ENCODE peak calls at places on chromosomes 13 and 19, in seven cellular contexts. B, Y, A, G, M, Q and D are unnamed samples.
A peak's percentile ranks its signal among the peaks of the same experiment; 100 is the strongest.

GRCh38 chr19:19461671-19462622 is 53.4 kb downstream of the TSSK6 start:
- DNase-seq in B (peak; percentile 96), Y (peak; percentile 91), A (peak; percentile 36), G (peak; percentile 72), M (peak; percentile 93), Q (no peak), D (peak; percentile 81)

GRCh38 chr19:50750010-50750409 is 20.3 kb upstream of the GPR32 start:
- DNase-seq in B (no peak), Y (no peak), A (no peak), G (no peak), M (no peak), Q (no peak), D (no peak)

GRCh38 chr13:94198666-94199065 is 280.8 kb downstream of the DCT start:
- DNase-seq in B (peak; percentile 30), Y (no peak), A (no peak), G (no peak), M (no peak), Q (no peak), D (no peak)

GRCh38 chr13:34571716-34572115 is 370.4 kb upstream of the NBEA start:
- DNase-seq in B (no peak), Y (no peak), A (no peak), G (no peak), M (no peak), Q (no peak), D (no peak)

GRCh38 chr13:53201454-53202225 is 173.0 kb downstream of the OLFM4 start:
- DNase-seq in B (peak; percentile 53), Y (peak; percentile 49), A (no peak), G (no peak), M (no peak), Q (no peak), D (no peak)

GRCh38 chr19:14450168-14450874 is 17.2 kb downstream of the PKN1 start:
- DNase-seq in B (peak; percentile 92), Y (peak; percentile 37), A (peak; percentile 80), G (no peak), M (no peak), Q (no peak), D (no peak)

GRCh38 chr19:50489461-50490011 is 12.9 kb upstream of the GARIN5A start:
- DNase-seq in B (peak; percentile 59), Y (no peak), A (peak; percentile 2), G (peak; percentile 48), M (no peak), Q (no peak), D (no peak)

GRCh38 chr13:108947551-108948030 is 318.2 kb downstream of the MYO16 start:
- DNase-seq in B (no peak), Y (no peak), A (no peak), G (peak; percentile 66), M (no peak), Q (no peak), D (no peak)

GRCh38 chr13:38002596-38002995 is 133.0 kb upstream of the TRPC4 start:
- DNase-seq in B (no peak), Y (no peak), A (no peak), G (no peak), M (no peak), Q (no peak), D (no peak)

GRCh38 chr13:113448545-113448884 is 4.8 kb downstream of the ADPRHL1 start:
- DNase-seq in B (peak; percentile 40), Y (no peak), A (no peak), G (peak; percentile 29), M (peak; percentile 63), Q (no peak), D (no peak)

GRCh38 chr19:10104665-10105221 is 1.4 kb upstream of the PPAN start:
- DNase-seq in B (no peak), Y (no peak), A (peak; percentile 89), G (no peak), M (no peak), Q (no peak), D (no peak)

GRCh38 chr19:4581381-4582111 is 22.1 kb upstream of the SEMA6B start:
- DNase-seq in B (no peak), Y (no peak), A (no peak), G (no peak), M (no peak), Q (no peak), D (no peak)

GRCh38 chr13:42396901-42397670 is 125.1 kb downstream of the AKAP11 start:
- DNase-seq in B (no peak), Y (no peak), A (no peak), G (no peak), M (no peak), Q (no peak), D (no peak)

GRCh38 chr19:6023085-6023682 is 45.2 kb upstream of the RANBP3 start:
- DNase-seq in B (no peak), Y (no peak), A (no peak), G (peak; percentile 49), M (no peak), Q (no peak), D (no peak)

GRCh38 chr13:95485518-95486144 is 66.9 kb upstream of the CLDN10 start:
- DNase-seq in B (no peak), Y (no peak), A (no peak), G (no peak), M (peak; percentile 35), Q (no peak), D (no peak)

GRCh38 chr13:70249332-70250064 is 141.2 kb upstream of the KLHL1 start:
- DNase-seq in B (peak; percentile 83), Y (peak; percentile 57), A (no peak), G (no peak), M (no peak), Q (no peak), D (no peak)

GRCh38 chr13:27691207-27691606 is 69.5 kb downstream of the POLR1D start:
- DNase-seq in B (peak; percentile 5), Y (no peak), A (no peak), G (no peak), M (no peak), Q (no peak), D (no peak)

GRCh38 chr19:13621413-13621812 is 115.1 kb upstream of the CACNA1A start:
- DNase-seq in B (peak; percentile 89), Y (no peak), A (no peak), G (no peak), M (peak; percentile 77), Q (no peak), D (no peak)

GRCh38 chr13:50244355-50244912 is 229.2 kb downstream of the KCNRG start:
- DNase-seq in B (no peak), Y (no peak), A (no peak), G (no peak), M (no peak), Q (no peak), D (no peak)

GRCh38 chr13:113907637-113908617 is 44.1 kb upstream of the GAS6 start:
- DNase-seq in B (peak; percentile 24), Y (peak; percentile 39), A (no peak), G (no peak), M (no peak), Q (no peak), D (no peak)

GRCh38 chr13:113862766-113863510 is 938 bp downstream of the GAS6 start:
- DNase-seq in B (peak; percentile 63), Y (peak; percentile 63), A (no peak), G (peak; percentile 81), M (peak; percentile 57), Q (no peak), D (peak; percentile 63)

GRCh38 chr19:30011051-30011578 is 69.1 kb downstream of the URI1 start:
- DNase-seq in B (peak; percentile 42), Y (no peak), A (no peak), G (no peak), M (no peak), Q (no peak), D (no peak)

GRCh38 chr19:7515091-7515470 is 822 bp upstream of the ZNF358 start:
- DNase-seq in B (no peak), Y (peak; percentile 36), A (no peak), G (peak; percentile 84), M (peak; percentile 76), Q (peak; percentile 79), D (peak; percentile 63)
- H3K4me3 ChIP-seq in B (no peak overlapping the region), Y (no peak overlapping the region), A (no peak overlapping the region), G (no peak overlapping the region), M (peak overlapping the region; percentile 54), Q (peak overlapping the region; percentile 76), D (peak overlapping the region; percentile 58)

GRCh38 chr19:3229888-3230496 is 5.5 kb downstream of the CELF5 start:
- DNase-seq in B (no peak), Y (no peak), A (no peak), G (no peak), M (no peak), Q (no peak), D (no peak)

GRCh38 chr19:3229346-3229743 is 4.9 kb downstream of the CELF5 start:
- DNase-seq in B (no peak), Y (no peak), A (no peak), G (no peak), M (no peak), Q (no peak), D (no peak)

GRCh38 chr19:3225677-3226093 is 1.2 kb downstream of the CELF5 start:
- DNase-seq in B (peak; percentile 21), Y (no peak), A (no peak), G (no peak), M (no peak), Q (no peak), D (no peak)

GRCh38 chr19:3224346-3225325 is at the start of gene CELF5:
- DNase-seq in B (peak; percentile 44), Y (peak; percentile 80), A (peak; percentile 58), G (no peak), M (no peak), Q (no peak), D (peak; percentile 62)

GRCh38 chr19:3227054-3227626 is 2.7 kb downstream of the CELF5 start:
- DNase-seq in B (no peak), Y (no peak), A (no peak), G (no peak), M (no peak), Q (no peak), D (no peak)
- H3K4me3 ChIP-seq in B (no peak overlapping the region), Y (no peak overlapping the region), A (no peak overlapping the region), G (no peak overlapping the region), M (no peak overlapping the region), Q (no peak overlapping the region), D (no peak overlapping the region)

DNA sequence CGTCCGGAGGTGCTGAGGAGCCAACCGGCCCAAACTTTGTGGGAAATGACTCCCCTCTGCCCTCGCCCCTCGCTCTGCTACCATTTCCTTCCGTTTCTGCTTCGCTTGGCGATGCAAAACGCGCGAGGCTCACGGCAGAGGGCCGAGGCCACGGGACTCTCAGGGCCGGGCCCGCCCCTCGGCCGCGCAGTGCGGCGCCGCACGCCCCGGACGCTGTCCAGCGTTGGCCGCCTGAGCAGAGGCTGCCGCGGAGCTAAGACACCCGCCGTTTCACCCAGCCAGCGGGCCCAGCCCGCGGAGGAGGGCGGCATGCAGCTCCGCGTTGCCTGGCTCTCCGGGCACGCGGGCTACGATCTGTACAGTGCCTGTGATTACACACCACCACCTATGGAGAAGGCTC is 2.1 kb upstream of the ZNF578 start:
- DNase-seq in B (no peak), Y (no peak), A (no peak), G (no peak), M (no peak), Q (no peak), D (no peak)
- H3K4me3 ChIP-seq in B (no peak overlapping the region), Y (no peak overlapping the region), A (no peak overlapping the region), G (no peak overlapping the region), M (no peak overlapping the region), Q (no peak overlapping the region), D (no peak overlapping the region)

DNA sequence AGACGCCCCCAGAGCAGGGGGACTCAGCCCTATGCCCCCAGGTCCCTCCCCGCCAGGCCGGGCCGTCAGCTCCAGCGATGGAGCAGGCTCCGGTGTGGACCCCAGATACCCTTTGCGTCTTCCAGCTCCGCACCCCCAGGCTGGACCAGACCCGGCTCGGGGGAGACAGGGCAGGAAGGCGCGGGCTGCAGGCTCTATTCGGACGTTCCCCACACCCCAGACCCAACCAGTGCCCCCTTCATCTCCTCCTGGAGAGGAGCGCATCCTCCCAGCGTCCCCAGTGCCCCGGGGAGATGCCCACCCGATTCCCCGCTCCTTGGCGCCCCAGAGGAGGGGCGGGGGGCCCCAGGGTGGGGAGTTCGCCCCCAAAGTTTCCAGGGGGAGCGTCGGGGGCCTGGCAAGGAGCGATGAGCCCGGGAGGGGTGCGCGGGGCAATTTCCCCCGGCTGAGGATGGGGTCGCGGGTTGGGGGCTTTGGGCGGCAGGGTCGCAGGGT is 389 bp downstream of the LINGO3 start:
- DNase-seq in B (no peak), Y (no peak), A (no peak), G (no peak), M (no peak), Q (no peak), D (no peak)
- H3K4me3 ChIP-seq in B (no peak overlapping the region), Y (no peak overlapping the region), A (no peak overlapping the region), G (no peak overlapping the region), M (no peak overlapping the region), Q (no peak overlapping the region), D (no peak overlapping the region)